ENCODE peak calls at places on chromosome 2, in ten cellular contexts. One of them, this sample, is unnamed.

GRCh38 chr2:177242136-177242987 is 22.2 kb downstream of the NFE2L2 start:
- DNase-seq in T-helper 2 cell: no peak
- DNase-seq in posterior cingulate gyrus: no peak
- DNase-seq in T-helper 1 cell: no peak
- DNase-seq in pancreas: no peak
- DNase-seq in GM10248: no peak
- DNase-seq in activated T-cell treated with anti-CD3 and anti-CD28 coated beads, Interleukin-2, amount 50 U/mL, for 24 hours: no peak
- DNase-seq in HTR-8/SVneo: peak
- DNase-seq in SJSA1: peak
- DNase-seq in DMS153: peak
- DNase-seq in this sample: no peak

GRCh38 chr2:71773218-71773617 is 319.9 kb downstream of the DYSF start:
- DNase-seq in T-helper 2 cell: no peak
- DNase-seq in posterior cingulate gyrus: no peak
- DNase-seq in T-helper 1 cell: no peak
- DNase-seq in pancreas: no peak
- DNase-seq in GM10248: no peak
- DNase-seq in activated T-cell treated with anti-CD3 and anti-CD28 coated beads, Interleukin-2, amount 50 U/mL, for 24 hours: no peak
- DNase-seq in HTR-8/SVneo: no peak
- DNase-seq in SJSA1: no peak
- DNase-seq in DMS153: no peak
- DNase-seq in this sample: no peak

GRCh38 chr2:33804155-33804554 is 205.1 kb upstream of the FAM98A start:
- DNase-seq in T-helper 2 cell: no peak
- DNase-seq in posterior cingulate gyrus: no peak
- DNase-seq in T-helper 1 cell: no peak
- DNase-seq in pancreas: no peak
- DNase-seq in GM10248: no peak
- DNase-seq in activated T-cell treated with anti-CD3 and anti-CD28 coated beads, Interleukin-2, amount 50 U/mL, for 24 hours: no peak
- DNase-seq in HTR-8/SVneo: no peak
- DNase-seq in SJSA1: no peak
- DNase-seq in DMS153: no peak
- DNase-seq in this sample: no peak

GRCh38 chr2:69594341-69594740 is 49.2 kb downstream of the AAK1 start:
- DNase-seq in T-helper 2 cell: no peak
- DNase-seq in posterior cingulate gyrus: no peak
- DNase-seq in T-helper 1 cell: no peak
- DNase-seq in pancreas: no peak
- DNase-seq in GM10248: no peak
- DNase-seq in activated T-cell treated with anti-CD3 and anti-CD28 coated beads, Interleukin-2, amount 50 U/mL, for 24 hours: no peak
- DNase-seq in HTR-8/SVneo: no peak
- DNase-seq in SJSA1: no peak
- DNase-seq in DMS153: no peak
- DNase-seq in this sample: no peak

GRCh38 chr2:119333360-119333759 is 33.3 kb downstream of the C2orf76 start:
- DNase-seq in T-helper 2 cell: no peak
- DNase-seq in posterior cingulate gyrus: no peak
- DNase-seq in T-helper 1 cell: no peak
- DNase-seq in pancreas: no peak
- DNase-seq in GM10248: no peak
- DNase-seq in activated T-cell treated with anti-CD3 and anti-CD28 coated beads, Interleukin-2, amount 50 U/mL, for 24 hours: no peak
- DNase-seq in HTR-8/SVneo: no peak
- DNase-seq in SJSA1: no peak
- DNase-seq in DMS153: no peak
- DNase-seq in this sample: no peak

GRCh38 chr2:183229386-183229785 is 105.1 kb downstream of the NUP35 start:
- DNase-seq in T-helper 2 cell: no peak
- DNase-seq in posterior cingulate gyrus: no peak
- DNase-seq in T-helper 1 cell: no peak
- DNase-seq in pancreas: no peak
- DNase-seq in GM10248: no peak
- DNase-seq in activated T-cell treated with anti-CD3 and anti-CD28 coated beads, Interleukin-2, amount 50 U/mL, for 24 hours: no peak
- DNase-seq in HTR-8/SVneo: peak
- DNase-seq in SJSA1: no peak
- DNase-seq in DMS153: no peak
- DNase-seq in this sample: peak

GRCh38 chr2:212532585-212532984 is 6.0 kb downstream of the ERBB4 start:
- DNase-seq in T-helper 2 cell: no peak
- DNase-seq in posterior cingulate gyrus: no peak
- DNase-seq in T-helper 1 cell: no peak
- DNase-seq in pancreas: no peak
- DNase-seq in GM10248: no peak
- DNase-seq in activated T-cell treated with anti-CD3 and anti-CD28 coated beads, Interleukin-2, amount 50 U/mL, for 24 hours: no peak
- DNase-seq in HTR-8/SVneo: no peak
- DNase-seq in SJSA1: no peak
- DNase-seq in DMS153: no peak
- DNase-seq in this sample: no peak

GRCh38 chr2:240138275-240138984 is 2.0 kb downstream of the OTOS start:
- DNase-seq in T-helper 2 cell: no peak
- DNase-seq in posterior cingulate gyrus: no peak
- DNase-seq in T-helper 1 cell: no peak
- DNase-seq in pancreas: no peak
- DNase-seq in GM10248: no peak
- DNase-seq in activated T-cell treated with anti-CD3 and anti-CD28 coated beads, Interleukin-2, amount 50 U/mL, for 24 hours: peak
- DNase-seq in HTR-8/SVneo: no peak
- DNase-seq in SJSA1: no peak
- DNase-seq in DMS153: no peak
- DNase-seq in this sample: no peak

GRCh38 chr2:121635371-121635770 is 13.9 kb downstream of the CLASP1 start:
- DNase-seq in T-helper 2 cell: no peak
- DNase-seq in posterior cingulate gyrus: no peak
- DNase-seq in T-helper 1 cell: no peak
- DNase-seq in pancreas: no peak
- DNase-seq in GM10248: no peak
- DNase-seq in activated T-cell treated with anti-CD3 and anti-CD28 coated beads, Interleukin-2, amount 50 U/mL, for 24 hours: no peak
- DNase-seq in HTR-8/SVneo: no peak
- DNase-seq in SJSA1: no peak
- DNase-seq in DMS153: no peak
- DNase-seq in this sample: no peak

This sample was measured in activated CD8-positive, alpha-beta T cell treated with anti-CD3 and anti-CD28 coated beads for 36 hours.